ENCODE peak calls at places on chromosome 10, in six cellular contexts. H, P, D, Q, O and S are unnamed samples.

GRCh38 chr10:127971101-127971946 is 64.4 kb downstream of the PTPRE start:
- DNase-seq in H (no peak), P (no peak), D (no peak), Q (no peak), O (no peak), S (no peak)

GRCh38 chr10:86829472-86829871 is 73.1 kb downstream of the BMPR1A start:
- DNase-seq in H (no peak), P (no peak), D (no peak), Q (no peak), O (no peak), S (no peak)

GRCh38 chr10:125936331-125936730 is 40.0 kb downstream of the FANK1 start:
- DNase-seq in H (no peak), P (no peak), D (no peak), Q (no peak), O (no peak), S (no peak)

GRCh38 chr10:99633832-99634231 is 13.6 kb upstream of the SLC25A28 start:
- DNase-seq in H (no peak), P (no peak), D (no peak), Q (no peak), O (no peak), S (no peak)

GRCh38 chr10:71631007-71631859 is 88.3 kb downstream of the C10orf105 start:
- DNase-seq in H (peak), P (no peak), D (no peak), Q (no peak), O (no peak), S (no peak)

GRCh38 chr10:28533571-28534304 is 820 bp downstream of the WAC start:
- DNase-seq in H (peak), P (no peak), D (peak), Q (peak), O (peak), S (peak)

GRCh38 chr10:115963848-115964247 is 309.2 kb downstream of the GFRA1 start:
- DNase-seq in H (no peak), P (no peak), D (no peak), Q (no peak), O (no peak), S (no peak)

GRCh38 chr10:18689498-18689897 is 30.3 kb downstream of the ARL5B start:
- DNase-seq in H (no peak), P (no peak), D (no peak), Q (no peak), O (peak), S (no peak)

GRCh38 chr10:3192856-3193635 is 20.5 kb upstream of the PITRM1 start:
- DNase-seq in H (peak), P (peak), D (no peak), Q (peak), O (peak), S (no peak)

GRCh38 chr10:34705563-34705962 is 109.5 kb downstream of the PARD3 start:
- DNase-seq in H (no peak), P (no peak), D (no peak), Q (no peak), O (no peak), S (no peak)

GRCh38 chr10:95467162-95467599 is 94.0 kb downstream of the SORBS1 start:
- DNase-seq in H (peak), P (peak), D (peak), Q (peak), O (peak), S (no peak)

GRCh38 chr10:119030421-119031250 is 1.1 kb downstream of the NANOS1 start:
- DNase-seq in H (peak), P (peak), D (no peak), Q (peak), O (peak), S (peak)

GRCh38 chr10:78936412-78937342 is 132.1 kb upstream of the ZMIZ1 start:
- DNase-seq in H (no peak), P (no peak), D (no peak), Q (no peak), O (no peak), S (no peak)

GRCh38 chr10:100508691-100509150 is 10.9 kb downstream of the SEC31B start:
- DNase-seq in H (no peak), P (peak), D (no peak), Q (peak), O (peak), S (no peak)

DNA sequence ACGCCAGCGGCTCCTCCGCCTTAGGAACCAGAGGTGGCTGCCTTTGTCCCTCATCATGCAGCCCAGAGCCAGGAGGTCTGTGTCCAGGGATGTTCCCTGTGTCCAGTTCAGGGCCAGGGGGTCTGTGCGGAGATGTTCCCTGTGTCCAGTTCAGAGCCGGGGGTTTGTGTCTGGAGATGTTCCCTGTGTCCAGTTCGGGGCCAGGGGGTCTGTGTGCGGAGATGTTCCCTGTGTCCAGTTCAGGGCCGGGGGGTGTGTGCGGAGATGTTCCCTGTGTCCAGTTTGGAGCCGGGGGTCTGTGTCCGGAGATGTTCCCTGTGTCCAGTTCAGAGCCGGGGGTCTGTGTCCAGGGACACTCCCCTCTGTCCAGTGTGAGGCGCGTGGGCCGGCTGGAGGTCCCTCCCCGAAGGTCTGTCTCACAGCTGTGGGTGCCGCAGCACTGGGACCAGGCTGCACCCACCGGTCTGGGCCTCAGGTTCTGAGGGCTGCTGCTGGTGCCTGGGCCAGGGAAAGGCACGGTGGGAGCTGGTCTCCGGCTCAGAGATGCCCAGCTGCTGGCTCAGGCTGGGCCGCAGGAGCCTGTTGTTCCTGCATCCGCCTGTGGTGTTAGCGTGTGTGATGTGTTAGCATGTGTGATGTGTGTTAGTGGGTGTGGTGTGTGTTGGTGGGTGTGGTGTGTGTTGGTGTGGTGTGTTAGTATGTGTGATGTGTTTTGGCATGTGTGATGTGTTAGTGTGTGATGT is 67.9 kb upstream of the CFAP46 start:
- DNase-seq in H (no peak), P (no peak), D (no peak), Q (no peak), O (no peak), S (no peak)
- TF ChIP-seq CTCF in H (no peak), P (no peak), D (no peak), Q (no peak), O (no peak), S (no peak)

GRCh38 chr10:104035107-104035816 is 50.4 kb downstream of the COL17A1 start:
- DNase-seq in H (no peak), P (no peak), D (no peak), Q (no peak), O (no peak), S (no peak)
- TF ChIP-seq CTCF in H (no peak), P (no peak), D (no peak), Q (no peak), O (no peak), S (no peak)

GRCh38 chr10:11353229-11353896 is 258.1 kb downstream of the USP6NL start:
- DNase-seq in H (no peak), P (no peak), D (no peak), Q (no peak), O (no peak), S (no peak)
- TF ChIP-seq CTCF in H (no peak), P (no peak), D (no peak), Q (no peak), O (no peak), S (no peak)

GRCh38 chr10:36886303-36886891 is 239.0 kb upstream of the ANKRD30A start:
- DNase-seq in H (no peak), P (no peak), D (no peak), Q (no peak), O (no peak), S (no peak)

GRCh38 chr10:36885746-36886145 is 239.7 kb upstream of the ANKRD30A start:
- DNase-seq in H (no peak), P (no peak), D (no peak), Q (no peak), O (no peak), S (no peak)

GRCh38 chr10:36882781-36883180 is 242.6 kb upstream of the ANKRD30A start:
- DNase-seq in H (no peak), P (no peak), D (no peak), Q (no peak), O (no peak), S (no peak)

DNA sequence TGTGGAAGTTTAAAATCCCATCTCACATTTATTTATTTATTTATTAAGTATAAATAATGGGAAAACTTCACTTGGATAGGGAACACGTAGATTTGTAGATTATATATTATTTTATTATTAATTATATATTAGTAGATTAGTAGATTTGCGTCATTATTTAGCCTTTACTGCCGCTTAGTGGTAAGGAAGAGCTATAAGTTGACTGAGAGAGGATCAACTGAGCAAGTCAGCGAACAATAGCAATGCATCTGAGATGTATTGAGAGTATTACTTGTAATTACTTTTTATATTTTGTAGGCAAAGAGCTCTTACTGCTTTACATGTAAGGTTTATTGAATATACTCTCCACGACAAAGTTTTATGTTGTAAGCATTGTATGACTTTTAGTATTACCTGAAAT is 244.5 kb upstream of the ANKRD30A start:
- DNase-seq in H (no peak), P (no peak), D (no peak), Q (no peak), O (peak), S (no peak)
- TF ChIP-seq CTCF in H (no peak), P (peak), D (no peak), Q (peak), O (peak), S (peak)

GRCh38 chr10:97704341-97704740 is 9.2 kb upstream of the MARVELD1 start:
- DNase-seq in H (no peak), P (no peak), D (no peak), Q (no peak), O (no peak), S (no peak)
- TF ChIP-seq CTCF in H (no peak), P (no peak), D (no peak), Q (no peak), O (no peak), S (no peak)

DNA sequence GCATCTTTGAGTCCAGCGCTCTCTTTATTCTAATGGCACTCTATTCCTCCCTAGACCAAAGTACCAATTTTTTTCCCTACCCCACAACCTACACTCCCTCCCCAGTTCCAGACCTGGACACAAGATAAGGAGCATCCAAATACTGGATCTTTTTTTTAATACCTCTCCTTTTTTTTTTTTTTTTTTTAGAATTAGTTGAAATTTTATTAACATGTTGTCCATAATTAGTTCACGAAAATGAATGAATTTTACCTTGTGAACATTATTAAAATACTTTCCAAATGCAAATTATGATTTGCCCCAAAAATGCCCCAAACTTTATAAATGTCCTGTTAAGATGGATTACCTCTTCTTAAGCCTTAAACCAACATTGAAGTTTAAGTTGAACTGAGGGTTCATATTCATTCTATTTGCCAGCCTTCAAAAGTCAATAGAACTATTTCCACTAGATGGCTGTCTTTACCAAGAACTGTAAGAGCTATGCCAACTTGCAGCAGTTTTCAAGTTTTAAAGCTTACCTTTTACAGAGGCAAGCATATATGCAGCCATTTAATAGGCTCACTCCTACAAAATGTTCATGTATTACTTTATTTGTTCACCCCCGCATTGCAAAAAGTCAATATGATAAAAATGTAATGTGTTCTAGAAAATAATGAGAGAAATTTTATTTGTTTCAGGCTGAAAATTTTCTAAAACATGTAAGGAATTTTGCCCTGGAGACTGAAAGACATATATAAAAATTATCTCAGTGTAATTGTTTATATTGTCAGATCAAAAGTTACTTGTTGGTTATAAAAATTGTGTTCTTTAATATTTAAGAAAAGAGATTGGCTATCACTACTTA is 39.7 kb upstream of the TNKS2 start:
- DNase-seq in H (no peak), P (peak), D (no peak), Q (no peak), O (peak), S (no peak)
- TF ChIP-seq CTCF in H (no peak), P (peak), D (no peak), Q (peak), O (peak), S (peak)

GRCh38 chr10:24727811-24728210 is 4.1 kb upstream of the ARHGAP21 start:
- DNase-seq in H (peak), P (no peak), D (no peak), Q (no peak), O (no peak), S (no peak)
- TF ChIP-seq CTCF in H (no peak), P (peak), D (no peak), Q (peak), O (peak), S (peak)

GRCh38 chr10:131948501-131948900 is 33.2 kb downstream of the BNIP3 start:
- DNase-seq in H (no peak), P (no peak), D (no peak), Q (no peak), O (no peak), S (no peak)

GRCh38 chr10:131946880-131947279 is 34.8 kb downstream of the BNIP3 start:
- DNase-seq in H (no peak), P (no peak), D (no peak), Q (no peak), O (no peak), S (no peak)

GRCh38 chr10:131949041-131949862 is 32.5 kb downstream of the BNIP3 start:
- DNase-seq in H (no peak), P (no peak), D (no peak), Q (no peak), O (no peak), S (no peak)

GRCh38 chr10:131947631-131948347 is 33.9 kb downstream of the BNIP3 start:
- DNase-seq in H (no peak), P (no peak), D (no peak), Q (no peak), O (no peak), S (no peak)

DNA sequence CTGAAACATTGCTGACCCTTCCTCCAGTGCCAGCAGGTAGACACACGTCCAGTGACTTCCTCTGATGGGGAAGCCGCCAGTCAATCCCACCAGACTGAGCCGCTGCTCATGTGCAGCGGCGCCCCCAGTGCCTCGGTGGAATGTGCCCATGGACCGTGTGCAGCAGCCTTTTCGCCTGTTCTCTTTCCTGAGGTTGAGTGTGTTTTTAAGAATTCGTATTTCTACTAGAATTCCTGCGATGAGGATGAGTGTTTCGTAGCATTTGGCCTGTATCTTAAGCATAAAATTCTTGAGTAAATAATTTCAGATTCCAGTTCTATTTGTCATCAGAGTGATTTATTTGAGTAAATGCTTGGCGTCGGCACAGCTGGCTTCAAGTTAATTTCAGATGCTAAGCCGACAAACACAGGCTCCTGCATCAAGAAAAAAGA is 35.4 kb downstream of the BNIP3 start:
- DNase-seq in H (no peak), P (no peak), D (no peak), Q (no peak), O (no peak), S (no peak)
- TF ChIP-seq CTCF in H (no peak), P (no peak), D (no peak), Q (no peak), O (peak), S (no peak)

GRCh38 chr10:14884082-14884481 is 5.4 kb downstream of the SUV39H2 start:
- DNase-seq in H (no peak), P (no peak), D (no peak), Q (no peak), O (no peak), S (no peak)

GRCh38 chr10:14891151-14891550 is 12.5 kb downstream of the SUV39H2 start:
- DNase-seq in H (no peak), P (no peak), D (no peak), Q (no peak), O (no peak), S (no peak)

DNA sequence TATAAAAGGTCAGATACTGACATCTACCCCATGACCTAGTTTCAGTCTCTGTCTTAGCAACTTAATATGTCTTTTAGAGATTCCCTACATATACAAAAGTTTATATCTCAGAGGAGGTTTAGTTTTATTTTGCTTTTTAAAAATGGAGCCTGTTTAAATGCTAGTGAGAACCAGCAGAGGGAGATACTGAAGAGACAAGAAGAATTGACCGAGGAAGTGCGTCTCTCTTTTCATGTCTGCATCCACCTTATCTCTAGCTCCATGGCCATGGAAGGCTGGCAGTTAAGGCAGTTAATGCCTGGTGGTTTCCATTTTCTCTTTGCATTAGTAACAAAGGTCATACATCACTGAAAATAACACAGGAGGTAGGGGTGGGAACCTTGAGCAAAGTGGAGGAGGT is 10.7 kb downstream of the SUV39H2 start:
- DNase-seq in H (no peak), P (no peak), D (no peak), Q (no peak), O (no peak), S (no peak)
- TF ChIP-seq CTCF in H (no peak), P (peak), D (peak), Q (peak), O (peak), S (peak)